ENCODE peak calls at places on chromosomes 11 and 22, in four cellular contexts. One of them, this sample, is unnamed.

GRCh38 chr22:38006906-38007305 is 22.6 kb upstream of the SOX10 start:
- DNase-seq in naive thymus-derived CD8-positive, alpha-beta T cell: no peak
- DNase-seq in hippocampal formation: no peak
- DNase-seq in fibroblast of the conjunctiva: no peak
- DNase-seq in this sample: no peak

GRCh38 chr11:110173775-110174644 is 80.8 kb downstream of the ZC3H12C start:
- DNase-seq in naive thymus-derived CD8-positive, alpha-beta T cell: peak
- DNase-seq in hippocampal formation: peak
- DNase-seq in fibroblast of the conjunctiva: peak
- DNase-seq in this sample: peak

GRCh38 chr22:26174280-26174679 is 5.0 kb downstream of the SEZ6L start:
- DNase-seq in naive thymus-derived CD8-positive, alpha-beta T cell: no peak
- DNase-seq in hippocampal formation: no peak
- DNase-seq in fibroblast of the conjunctiva: no peak
- DNase-seq in this sample: no peak

GRCh38 chr11:25163421-25163820 is 666.6 kb downstream of the LUZP2 start:
- DNase-seq in naive thymus-derived CD8-positive, alpha-beta T cell: no peak
- DNase-seq in hippocampal formation: no peak
- DNase-seq in fibroblast of the conjunctiva: peak
- DNase-seq in this sample: no peak

GRCh38 chr22:19058713-19059451 is 63.3 kb downstream of the DGCR2 start:
- DNase-seq in naive thymus-derived CD8-positive, alpha-beta T cell: no peak
- DNase-seq in hippocampal formation: no peak
- DNase-seq in fibroblast of the conjunctiva: no peak
- DNase-seq in this sample: no peak

GRCh38 chr11:127230392-127230791 is 229.8 kb upstream of the KIRREL3 start:
- DNase-seq in naive thymus-derived CD8-positive, alpha-beta T cell: no peak
- DNase-seq in hippocampal formation: no peak
- DNase-seq in fibroblast of the conjunctiva: no peak
- DNase-seq in this sample: no peak

GRCh38 chr22:27032121-27032761 is 374.9 kb downstream of the MIAT start:
- DNase-seq in naive thymus-derived CD8-positive, alpha-beta T cell: no peak
- DNase-seq in hippocampal formation: peak
- DNase-seq in fibroblast of the conjunctiva: no peak
- DNase-seq in this sample: no peak

GRCh38 chr22:37633693-37634504 is 5.6 kb upstream of the SH3BP1 start:
- DNase-seq in naive thymus-derived CD8-positive, alpha-beta T cell: no peak
- DNase-seq in hippocampal formation: peak
- DNase-seq in fibroblast of the conjunctiva: peak
- DNase-seq in this sample: peak

GRCh38 chr22:22226448-22227187 is 18.0 kb upstream of the VPREB1 start:
- DNase-seq in naive thymus-derived CD8-positive, alpha-beta T cell: no peak
- DNase-seq in hippocampal formation: no peak
- DNase-seq in fibroblast of the conjunctiva: no peak
- DNase-seq in this sample: no peak

GRCh38 chr11:95074806-95075563 is 8.3 kb downstream of the SRSF8 start:
- DNase-seq in naive thymus-derived CD8-positive, alpha-beta T cell: no peak
- DNase-seq in hippocampal formation: peak
- DNase-seq in fibroblast of the conjunctiva: no peak
- DNase-seq in this sample: no peak

GRCh38 chr11:102712140-102712539 is 6.6 kb upstream of the MMP27 start:
- DNase-seq in naive thymus-derived CD8-positive, alpha-beta T cell: no peak
- DNase-seq in hippocampal formation: no peak
- DNase-seq in fibroblast of the conjunctiva: no peak
- DNase-seq in this sample: no peak

GRCh38 chr11:107619926-107620325 is 29.0 kb downstream of the ELMOD1 start:
- DNase-seq in naive thymus-derived CD8-positive, alpha-beta T cell: no peak
- DNase-seq in hippocampal formation: no peak
- DNase-seq in fibroblast of the conjunctiva: no peak
- DNase-seq in this sample: no peak

GRCh38 chr11:130601141-130601540 is 152.7 kb downstream of the ADAMTS15 start:
- DNase-seq in naive thymus-derived CD8-positive, alpha-beta T cell: no peak
- DNase-seq in hippocampal formation: no peak
- DNase-seq in fibroblast of the conjunctiva: peak
- DNase-seq in this sample: no peak

This sample was measured in GM18507.